ENCODE peak calls at places on chromosomes 4 and X, in nine cellular contexts. One of them, this sample, is unnamed.

GRCh38 chr4:59608466-59608865 is 1591.7 kb upstream of the ADGRL3 start:
- DNase-seq in activated naive CD8-positive, alpha-beta T cell treated with anti-CD3 and anti-CD28 coated beads, Interleukin-2, amount 10 ng/mL, durations not matched to agents 7 days and 5 days: no peak
- DNase-seq in substantia nigra: no peak
- DNase-seq in GM20000: no peak
- DNase-seq in A172: no peak
- DNase-seq in globus pallidus: no peak
- DNase-seq in foreskin keratinocyte: peak
- DNase-seq in dermis microvascular lymphatic vessel endothelial cell: no peak
- DNase-seq in right atrium auricular region: no peak
- DNase-seq in this sample: no peak

GRCh38 chrX:94058728-94059382 is 384.8 kb downstream of the FAM133A start:
- DNase-seq in activated naive CD8-positive, alpha-beta T cell treated with anti-CD3 and anti-CD28 coated beads, Interleukin-2, amount 10 ng/mL, durations not matched to agents 7 days and 5 days: no peak
- DNase-seq in substantia nigra: no peak
- DNase-seq in GM20000: peak
- DNase-seq in A172: no peak
- DNase-seq in globus pallidus: peak
- DNase-seq in foreskin keratinocyte: peak
- DNase-seq in dermis microvascular lymphatic vessel endothelial cell: peak
- DNase-seq in right atrium auricular region: no peak
- DNase-seq in this sample: no peak

GRCh38 chrX:134144231-134144630 is 92.8 kb upstream of the CCDC160 start:
- DNase-seq in activated naive CD8-positive, alpha-beta T cell treated with anti-CD3 and anti-CD28 coated beads, Interleukin-2, amount 10 ng/mL, durations not matched to agents 7 days and 5 days: no peak
- DNase-seq in substantia nigra: no peak
- DNase-seq in GM20000: peak
- DNase-seq in A172: no peak
- DNase-seq in globus pallidus: no peak
- DNase-seq in foreskin keratinocyte: no peak
- DNase-seq in dermis microvascular lymphatic vessel endothelial cell: no peak
- DNase-seq in right atrium auricular region: no peak
- DNase-seq in this sample: no peak

GRCh38 chr4:4734425-4734824 is 125.0 kb upstream of the MSX1 start:
- DNase-seq in activated naive CD8-positive, alpha-beta T cell treated with anti-CD3 and anti-CD28 coated beads, Interleukin-2, amount 10 ng/mL, durations not matched to agents 7 days and 5 days: no peak
- DNase-seq in substantia nigra: no peak
- DNase-seq in GM20000: no peak
- DNase-seq in A172: no peak
- DNase-seq in globus pallidus: no peak
- DNase-seq in foreskin keratinocyte: no peak
- DNase-seq in dermis microvascular lymphatic vessel endothelial cell: no peak
- DNase-seq in right atrium auricular region: no peak
- DNase-seq in this sample: no peak

GRCh38 chrX:74431807-74432206 is 10.5 kb downstream of the SLC16A2 start:
- DNase-seq in activated naive CD8-positive, alpha-beta T cell treated with anti-CD3 and anti-CD28 coated beads, Interleukin-2, amount 10 ng/mL, durations not matched to agents 7 days and 5 days: no peak
- DNase-seq in substantia nigra: no peak
- DNase-seq in GM20000: no peak
- DNase-seq in A172: no peak
- DNase-seq in globus pallidus: no peak
- DNase-seq in foreskin keratinocyte: no peak
- DNase-seq in dermis microvascular lymphatic vessel endothelial cell: no peak
- DNase-seq in right atrium auricular region: no peak
- DNase-seq in this sample: no peak

GRCh38 chrX:70264784-70265183 is 3.4 kb upstream of the ARR3 start:
- DNase-seq in activated naive CD8-positive, alpha-beta T cell treated with anti-CD3 and anti-CD28 coated beads, Interleukin-2, amount 10 ng/mL, durations not matched to agents 7 days and 5 days: no peak
- DNase-seq in substantia nigra: no peak
- DNase-seq in GM20000: no peak
- DNase-seq in A172: no peak
- DNase-seq in globus pallidus: no peak
- DNase-seq in foreskin keratinocyte: no peak
- DNase-seq in dermis microvascular lymphatic vessel endothelial cell: no peak
- DNase-seq in right atrium auricular region: no peak
- DNase-seq in this sample: no peak

GRCh38 chrX:13081385-13082285 is 37.2 kb upstream of the FAM9C start:
- DNase-seq in activated naive CD8-positive, alpha-beta T cell treated with anti-CD3 and anti-CD28 coated beads, Interleukin-2, amount 10 ng/mL, durations not matched to agents 7 days and 5 days: no peak
- DNase-seq in substantia nigra: no peak
- DNase-seq in GM20000: no peak
- DNase-seq in A172: no peak
- DNase-seq in globus pallidus: no peak
- DNase-seq in foreskin keratinocyte: no peak
- DNase-seq in dermis microvascular lymphatic vessel endothelial cell: no peak
- DNase-seq in right atrium auricular region: no peak
- DNase-seq in this sample: no peak

GRCh38 chr4:1215347-1216075 is 33.4 kb downstream of the CTBP1 start:
- DNase-seq in activated naive CD8-positive, alpha-beta T cell treated with anti-CD3 and anti-CD28 coated beads, Interleukin-2, amount 10 ng/mL, durations not matched to agents 7 days and 5 days: no peak
- DNase-seq in substantia nigra: no peak
- DNase-seq in GM20000: peak
- DNase-seq in A172: no peak
- DNase-seq in globus pallidus: no peak
- DNase-seq in foreskin keratinocyte: no peak
- DNase-seq in dermis microvascular lymphatic vessel endothelial cell: no peak
- DNase-seq in right atrium auricular region: no peak
- DNase-seq in this sample: no peak

GRCh38 chr4:6269651-6270511 is at the start of gene WFS1:
- DNase-seq in activated naive CD8-positive, alpha-beta T cell treated with anti-CD3 and anti-CD28 coated beads, Interleukin-2, amount 10 ng/mL, durations not matched to agents 7 days and 5 days: peak
- DNase-seq in substantia nigra: peak
- DNase-seq in GM20000: peak
- DNase-seq in A172: peak
- DNase-seq in globus pallidus: peak
- DNase-seq in foreskin keratinocyte: peak
- DNase-seq in dermis microvascular lymphatic vessel endothelial cell: peak
- DNase-seq in right atrium auricular region: peak
- DNase-seq in this sample: peak

GRCh38 chr4:175412744-175413143 is 399.3 kb downstream of the GPM6A start:
- DNase-seq in activated naive CD8-positive, alpha-beta T cell treated with anti-CD3 and anti-CD28 coated beads, Interleukin-2, amount 10 ng/mL, durations not matched to agents 7 days and 5 days: no peak
- DNase-seq in substantia nigra: no peak
- DNase-seq in GM20000: no peak
- DNase-seq in A172: peak
- DNase-seq in globus pallidus: no peak
- DNase-seq in foreskin keratinocyte: no peak
- DNase-seq in dermis microvascular lymphatic vessel endothelial cell: no peak
- DNase-seq in right atrium auricular region: no peak
- DNase-seq in this sample: no peak

GRCh38 chr4:177464026-177464425 is 21.8 kb upstream of the AGA start:
- DNase-seq in activated naive CD8-positive, alpha-beta T cell treated with anti-CD3 and anti-CD28 coated beads, Interleukin-2, amount 10 ng/mL, durations not matched to agents 7 days and 5 days: no peak
- DNase-seq in substantia nigra: no peak
- DNase-seq in GM20000: no peak
- DNase-seq in A172: no peak
- DNase-seq in globus pallidus: no peak
- DNase-seq in foreskin keratinocyte: peak
- DNase-seq in dermis microvascular lymphatic vessel endothelial cell: no peak
- DNase-seq in right atrium auricular region: no peak
- DNase-seq in this sample: no peak

GRCh38 chr4:71648923-71649322 is 135.0 kb downstream of the GC start:
- DNase-seq in activated naive CD8-positive, alpha-beta T cell treated with anti-CD3 and anti-CD28 coated beads, Interleukin-2, amount 10 ng/mL, durations not matched to agents 7 days and 5 days: no peak
- DNase-seq in substantia nigra: no peak
- DNase-seq in GM20000: no peak
- DNase-seq in A172: no peak
- DNase-seq in globus pallidus: no peak
- DNase-seq in foreskin keratinocyte: no peak
- DNase-seq in dermis microvascular lymphatic vessel endothelial cell: no peak
- DNase-seq in right atrium auricular region: no peak
- DNase-seq in this sample: no peak

This sample was measured in esophagus muscularis mucosa.